ENCODE peak calls at places on chromosome 20, in four cellular contexts. F is GM12878, H is K562, A is H1. W is an unnamed sample.

GRCh38 chr20:33474963-33475362 is 14.9 kb upstream of the CBFA2T2 start:
- DNase-seq in F (no peak), H (no peak), A (no peak), W (no peak)

GRCh38 chr20:63635431-63636141 is 8.7 kb upstream of the GMEB2 start:
- DNase-seq in F (peak), H (no peak), A (no peak), W (no peak)

GRCh38 chr20:62647521-62648317 is 5.4 kb downstream of the SLCO4A1 start:
- DNase-seq in F (no peak), H (no peak), A (no peak), W (no peak)

GRCh38 chr20:64133951-64134407 is 26.6 kb upstream of the NPBWR2 start:
- DNase-seq in F (no peak), H (peak), A (peak), W (no peak)

GRCh38 chr20:1918766-1919165 is 23.6 kb downstream of the SIRPA start:
- DNase-seq in F (no peak), H (no peak), A (no peak), W (no peak)

GRCh38 chr20:50713677-50714101 is 17.7 kb upstream of the PARD6B start:
- DNase-seq in F (no peak), H (peak), A (peak), W (peak)

GRCh38 chr20:10622657-10623418 is 51.0 kb downstream of the JAG1 start:
- DNase-seq in F (no peak), H (no peak), A (no peak), W (peak)

GRCh38 chr20:33570743-33571142 is 80.8 kb downstream of the CBFA2T2 start:
- DNase-seq in F (no peak), H (no peak), A (no peak), W (no peak)

GRCh38 chr20:63553251-63553932 is 567 bp upstream of the FNDC11 start:
- DNase-seq in F (peak), H (peak), A (peak), W (peak)

GRCh38 chr20:63121749-63122405 is 94.1 kb downstream of the YTHDF1 start:
- DNase-seq in F (no peak), H (no peak), A (no peak), W (no peak)

GRCh38 chr20:33105336-33105924 is 26.0 kb downstream of the BPIFB4 start:
- DNase-seq in F (no peak), H (no peak), A (no peak), W (no peak)

GRCh38 chr20:31808481-31808880 is 10.7 kb upstream of the MYLK2 start:
- DNase-seq in F (no peak), H (no peak), A (no peak), W (no peak)

GRCh38 chr20:30168025-30168799 is 1089.3 kb upstream of the DEFB115 start:
- DNase-seq in F (no peak), H (no peak), A (no peak), W (no peak)

GRCh38 chr20:61332016-61332975 is 80.2 kb downstream of the CDH4 start:
- DNase-seq in F (no peak), H (no peak), A (no peak), W (no peak)

DNA sequence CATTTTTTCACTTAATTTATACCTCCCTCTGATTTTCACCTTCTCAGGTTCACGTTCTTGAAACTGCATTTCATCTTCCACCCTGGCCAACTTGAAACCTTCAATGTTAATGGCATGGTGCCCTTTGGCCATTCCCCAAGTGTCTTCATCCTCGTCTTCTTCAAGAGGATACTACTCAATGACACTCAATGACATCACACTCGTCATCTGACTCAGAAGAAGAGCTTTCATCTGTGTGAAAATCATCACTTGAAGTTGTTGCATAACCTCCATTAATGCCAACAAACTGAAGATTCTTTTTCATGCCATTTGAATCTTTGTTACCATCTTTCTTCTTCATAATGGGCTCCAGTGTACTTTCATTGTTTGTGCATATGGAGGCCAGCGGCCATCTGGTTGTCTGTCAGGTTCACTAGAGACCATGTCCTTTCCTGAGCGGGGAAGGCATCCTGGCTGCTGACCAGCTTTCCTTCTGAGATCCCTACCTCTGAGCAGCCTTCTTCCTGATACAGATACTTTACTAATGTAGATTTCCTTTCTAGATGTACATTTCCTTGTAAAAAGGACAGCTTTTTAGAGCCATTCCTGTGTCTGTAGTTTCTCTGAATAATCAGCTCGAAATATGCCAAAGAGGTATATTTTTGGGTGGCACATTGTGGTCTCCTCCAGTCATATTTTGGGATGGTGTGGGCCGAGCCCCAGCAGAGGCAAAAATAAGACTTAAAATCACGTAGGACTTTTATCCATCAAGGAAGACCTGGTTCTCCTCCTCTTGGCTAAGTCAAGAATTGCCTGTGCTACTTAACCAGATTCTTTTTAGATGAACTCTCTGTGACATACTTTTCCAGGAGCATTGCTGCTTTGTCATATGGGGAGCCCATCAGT is 21.3 kb downstream of the TRMT6 start:
- DNase-seq in F (no peak), H (no peak), A (no peak), W (no peak)
- TF ChIP-seq CHD1 in F (no peak), H (no peak), A (no peak), W (no peak)

DNA sequence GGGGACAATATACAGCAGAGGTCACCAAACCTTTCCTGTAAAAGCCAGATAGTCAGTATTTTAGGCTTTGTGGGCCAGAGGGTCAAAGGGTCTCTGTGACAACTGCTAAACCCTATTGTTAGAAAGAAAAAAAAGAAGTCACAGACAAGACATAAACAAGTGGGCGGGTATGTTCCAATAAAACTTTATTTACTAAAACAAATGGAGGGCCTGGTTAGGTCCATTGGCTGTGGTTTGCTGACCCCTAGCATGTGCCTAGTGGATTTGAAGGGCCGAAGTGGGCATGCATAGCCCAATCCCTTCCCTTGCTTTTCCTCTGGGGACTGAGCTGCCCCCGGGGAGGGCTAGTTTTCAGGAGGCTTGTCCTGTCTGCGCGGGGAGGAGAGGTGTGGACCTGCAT is 78.9 kb downstream of the SULF2 start:
- DNase-seq in F (no peak), H (no peak), A (no peak), W (no peak)
- TF ChIP-seq CHD1 in F (no peak), H (no peak), A (no peak), W (no peak)

DNA sequence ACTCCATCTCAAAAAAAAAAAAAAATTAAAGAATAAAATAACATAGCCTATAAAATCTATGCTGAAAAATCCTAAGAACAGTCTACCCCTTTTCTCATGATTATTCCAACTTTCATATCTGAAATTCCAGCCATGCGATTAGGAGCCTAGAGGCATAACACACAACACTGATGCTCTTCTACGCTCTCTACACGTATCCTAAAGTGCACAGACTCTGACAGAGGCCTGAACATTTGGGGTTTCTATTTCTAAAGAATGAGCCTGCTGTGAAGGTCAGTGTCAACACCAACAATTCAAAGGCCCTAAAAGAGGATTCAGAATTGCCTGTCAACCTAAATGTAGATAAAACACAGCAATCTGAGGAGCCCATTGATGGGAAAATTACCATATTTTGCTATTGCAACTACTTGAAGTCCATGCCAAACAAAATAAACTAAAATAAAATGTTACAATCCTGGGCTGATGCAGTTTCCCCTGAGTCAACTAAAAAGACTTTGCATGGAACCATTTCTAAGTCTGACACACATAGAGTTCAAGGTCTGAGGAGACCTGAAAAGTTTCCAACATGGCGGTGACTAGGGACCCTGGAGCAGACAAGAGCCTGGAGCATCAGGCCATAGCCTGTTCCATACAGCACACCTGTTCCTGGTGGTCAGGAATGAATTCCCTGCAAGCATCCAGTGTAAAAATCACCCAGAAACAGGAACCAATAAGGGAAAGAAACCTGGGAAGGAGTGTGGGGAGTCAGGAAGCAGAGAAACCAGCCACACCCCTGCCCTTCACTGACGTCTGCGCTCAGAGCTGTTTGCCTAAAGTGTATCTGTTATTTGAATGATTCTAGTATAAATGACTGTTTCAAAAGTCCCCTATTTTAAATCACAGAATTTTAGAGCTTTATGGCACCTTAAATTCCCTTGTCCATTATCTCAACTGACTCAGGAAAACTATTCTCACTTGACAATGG is 11.8 kb downstream of the NINL start:
- DNase-seq in F (no peak), H (no peak), A (no peak), W (peak)
- TF ChIP-seq CHD1 in F (no peak), H (no peak), A (no peak), W (no peak)

GRCh38 chr20:35232575-35232974 is 6.1 kb downstream of the MMP24 start:
- DNase-seq in F (no peak), H (no peak), A (no peak), W (peak)
- TF ChIP-seq CHD1 in F (no peak), H (no peak), A (no peak), W (no peak)